ENCODE peak calls at places on chromosomes 16 and 17, in eight cellular contexts. P, W, H, Q, F, V, Z and R are unnamed samples.

GRCh38 chr17:1123397-1124237 is 56.2 kb downstream of the ABR start:
- DNase-seq in P (peak), W (no peak), H (no peak), Q (peak), F (peak), V (no peak), Z (peak), R (peak)

GRCh38 chr16:57999971-58000705 is at the start of gene ZNF319:
- DNase-seq in P (peak), W (no peak), H (no peak), Q (no peak), F (no peak), V (no peak), Z (no peak), R (peak)

GRCh38 chr17:70405492-70406220 is 236.3 kb downstream of the KCNJ2 start:
- DNase-seq in P (no peak), W (peak), H (no peak), Q (no peak), F (no peak), V (peak), Z (no peak), R (no peak)

GRCh38 chr16:67846063-67846319 is 742 bp upstream of the NUTF2 start:
- DNase-seq in P (no peak), W (no peak), H (no peak), Q (no peak), F (no peak), V (no peak), Z (no peak), R (no peak)

GRCh38 chr16:56858375-56858774 is 6.6 kb upstream of the SLC12A3 start:
- DNase-seq in P (no peak), W (no peak), H (no peak), Q (no peak), F (no peak), V (no peak), Z (no peak), R (no peak)

GRCh38 chr17:35588196-35588920 is 1.2 kb downstream of the AP2B1 start:
- DNase-seq in P (no peak), W (peak), H (no peak), Q (no peak), F (no peak), V (peak), Z (no peak), R (no peak)

GRCh38 chr16:48609453-48610023 is 442 bp downstream of the N4BP1 start:
- DNase-seq in P (peak), W (peak), H (no peak), Q (peak), F (peak), V (peak), Z (peak), R (peak)

GRCh38 chr17:69057280-69057679 is 3.4 kb downstream of the ABCA9 start:
- DNase-seq in P (no peak), W (no peak), H (no peak), Q (no peak), F (no peak), V (no peak), Z (no peak), R (no peak)

GRCh38 chr17:49224198-49224996 is 6.2 kb downstream of the PHOSPHO1 start:
- DNase-seq in P (peak), W (no peak), H (no peak), Q (no peak), F (peak), V (no peak), Z (no peak), R (peak)

GRCh38 chr16:12318661-12319463 is 342.3 kb downstream of the SNX29 start:
- DNase-seq in P (no peak), W (no peak), H (no peak), Q (no peak), F (no peak), V (no peak), Z (no peak), R (no peak)

GRCh38 chr16:85662976-85663830 is 25.6 kb downstream of the GINS2 start:
- DNase-seq in P (no peak), W (no peak), H (no peak), Q (no peak), F (no peak), V (no peak), Z (no peak), R (peak)

GRCh38 chr17:7850970-7851437 is 3.9 kb upstream of the TMEM88 start:
- DNase-seq in P (no peak), W (no peak), H (no peak), Q (no peak), F (no peak), V (no peak), Z (no peak), R (peak)

GRCh38 chr17:43094129-43094834 is 30.9 kb downstream of the BRCA1 start:
- DNase-seq in P (no peak), W (no peak), H (no peak), Q (no peak), F (no peak), V (peak), Z (no peak), R (no peak)

GRCh38 chr17:6639651-6640535 is 618 bp downstream of the KIAA0753 start:
- DNase-seq in P (peak), W (peak), H (no peak), Q (no peak), F (peak), V (peak), Z (no peak), R (peak)

GRCh38 chr17:15462962-15463361 is 4.5 kb downstream of the CDRT4 start:
- DNase-seq in P (no peak), W (no peak), H (no peak), Q (no peak), F (no peak), V (peak), Z (no peak), R (no peak)

GRCh38 chr17:70080541-70081347 is 5.7 kb downstream of the KCNJ16 start:
- DNase-seq in P (no peak), W (no peak), H (no peak), Q (no peak), F (no peak), V (peak), Z (no peak), R (no peak)

GRCh38 chr17:79000396-79001189 is 9.0 kb downstream of the CANT1 start:
- DNase-seq in P (peak), W (no peak), H (no peak), Q (no peak), F (no peak), V (no peak), Z (no peak), R (peak)

GRCh38 chr17:81664051-81664470 is 2.3 kb downstream of the OXLD1 start:
- DNase-seq in P (no peak), W (no peak), H (no peak), Q (no peak), F (no peak), V (no peak), Z (no peak), R (no peak)

GRCh38 chr16:68200120-68200783 is 35.7 kb downstream of the ESRP2 start:
- DNase-seq in P (no peak), W (peak), H (no peak), Q (no peak), F (no peak), V (peak), Z (no peak), R (no peak)

GRCh38 chr16:86702824-86703588 is 124.7 kb downstream of the FOXL1 start:
- DNase-seq in P (no peak), W (no peak), H (no peak), Q (no peak), F (no peak), V (no peak), Z (no peak), R (no peak)

GRCh38 chr17:32487460-32488176 is 825 bp downstream of the CDK5R1 start:
- DNase-seq in P (peak), W (no peak), H (no peak), Q (no peak), F (peak), V (no peak), Z (peak), R (peak)

GRCh38 chr16:81515281-81515680 is 70.7 kb downstream of the CMIP start:
- DNase-seq in P (no peak), W (no peak), H (no peak), Q (peak), F (no peak), V (no peak), Z (peak), R (no peak)

GRCh38 chr16:50669741-50670140 is 11.4 kb downstream of the SNX20 start:
- DNase-seq in P (no peak), W (no peak), H (no peak), Q (no peak), F (no peak), V (no peak), Z (no peak), R (no peak)

GRCh38 chr16:82695806-82696205 is 69.0 kb downstream of the CDH13 start:
- DNase-seq in P (no peak), W (no peak), H (no peak), Q (no peak), F (no peak), V (peak), Z (no peak), R (no peak)

GRCh38 chr17:82441686-82442487 is 8.7 kb downstream of the CYBC1 start:
- DNase-seq in P (no peak), W (no peak), H (no peak), Q (no peak), F (no peak), V (no peak), Z (no peak), R (peak)

GRCh38 chr17:33342025-33342424 is 48.9 kb upstream of the ASIC2 start:
- DNase-seq in P (no peak), W (no peak), H (no peak), Q (no peak), F (no peak), V (no peak), Z (no peak), R (no peak)

GRCh38 chr16:17296412-17296811 is 174.3 kb downstream of the XYLT1 start:
- DNase-seq in P (no peak), W (no peak), H (no peak), Q (no peak), F (no peak), V (no peak), Z (no peak), R (no peak)

GRCh38 chr16:10600792-10601443 is 20.5 kb upstream of the EMP2 start:
- DNase-seq in P (no peak), W (no peak), H (no peak), Q (no peak), F (no peak), V (peak), Z (no peak), R (no peak)

GRCh38 chr16:15950167-15950854 is 895 bp downstream of the ABCC1 start:
- DNase-seq in P (peak), W (peak), H (no peak), Q (no peak), F (peak), V (peak), Z (no peak), R (peak)

GRCh38 chr16:56611281-56611833 is 3.0 kb downstream of the MT2A start:
- DNase-seq in P (no peak), W (no peak), H (no peak), Q (no peak), F (no peak), V (peak), Z (no peak), R (no peak)

GRCh38 chr17:81829858-81830257 is 3.2 kb downstream of the MCRIP1 start:
- DNase-seq in P (no peak), W (no peak), H (no peak), Q (no peak), F (no peak), V (no peak), Z (no peak), R (no peak)

GRCh38 chr17:44333371-44333770 is 8.7 kb upstream of the SLC25A39 start:
- DNase-seq in P (no peak), W (no peak), H (no peak), Q (no peak), F (no peak), V (no peak), Z (no peak), R (no peak)

GRCh38 chr16:56269824-56270684 is 78.8 kb downstream of the GNAO1 start:
- DNase-seq in P (peak), W (no peak), H (peak), Q (peak), F (no peak), V (peak), Z (peak), R (peak)

GRCh38 chr17:30273373-30273772 is 18.4 kb downstream of the BLMH start:
- DNase-seq in P (no peak), W (no peak), H (no peak), Q (no peak), F (no peak), V (peak), Z (no peak), R (no peak)

GRCh38 chr17:81838753-81839255 is 4.0 kb upstream of the PPP1R27 start:
- DNase-seq in P (no peak), W (no peak), H (no peak), Q (no peak), F (no peak), V (no peak), Z (no peak), R (peak)

GRCh38 chr17:20992416-20992815 is 50.4 kb downstream of the USP22 start:
- DNase-seq in P (no peak), W (no peak), H (no peak), Q (no peak), F (no peak), V (no peak), Z (no peak), R (no peak)

GRCh38 chr17:39668141-39668924 is at the start of gene PNMT:
- DNase-seq in P (peak), W (peak), H (no peak), Q (peak), F (peak), V (peak), Z (peak), R (peak)